ENCODE peak calls at places on chromosomes 6 and 20, in eight cellular contexts. One of them, this sample, is unnamed.
A peak's percentile ranks its signal among the peaks of the same experiment; 100 is the strongest.

GRCh38 chr6:30744054-30744805 is at the start of gene IER3:
- DNase-seq in astrocyte of the spinal cord: peak; percentile 93
- DNase-seq in A549: peak; percentile 93
- DNase-seq in H7: peak; percentile 89
- DNase-seq in pancreas: peak; percentile 93
- DNase-seq in GM04504: peak; percentile 76
- DNase-seq in Right ventricle myocardium superior: peak; percentile 88
- DNase-seq in psoas muscle: peak; percentile 83
- DNase-seq in this sample: peak; percentile 93

GRCh38 chr6:10014561-10014960 is 400.3 kb downstream of the TFAP2A start:
- DNase-seq in astrocyte of the spinal cord: peak; percentile 36
- DNase-seq in A549: no peak
- DNase-seq in H7: no peak
- DNase-seq in pancreas: no peak
- DNase-seq in GM04504: peak; percentile 15
- DNase-seq in Right ventricle myocardium superior: no peak
- DNase-seq in psoas muscle: no peak
- DNase-seq in this sample: no peak

GRCh38 chr6:37077459-37078296 is 72.2 kb downstream of the FGD2 start:
- DNase-seq in astrocyte of the spinal cord: peak; percentile 86
- DNase-seq in A549: no peak
- DNase-seq in H7: peak; percentile 84
- DNase-seq in pancreas: peak; percentile 62
- DNase-seq in GM04504: peak; percentile 92
- DNase-seq in Right ventricle myocardium superior: peak; percentile 91
- DNase-seq in psoas muscle: peak; percentile 91
- DNase-seq in this sample: peak; percentile 77

GRCh38 chr20:63678667-63679465 is 17.6 kb upstream of the TNFRSF6B start:
- DNase-seq in astrocyte of the spinal cord: no peak
- DNase-seq in A549: no peak
- DNase-seq in H7: no peak
- DNase-seq in pancreas: no peak
- DNase-seq in GM04504: no peak
- DNase-seq in Right ventricle myocardium superior: no peak
- DNase-seq in psoas muscle: no peak
- DNase-seq in this sample: no peak

GRCh38 chr20:32474009-32474716 is 111.0 kb downstream of the NOL4L start:
- DNase-seq in astrocyte of the spinal cord: no peak
- DNase-seq in A549: no peak
- DNase-seq in H7: peak; percentile 64
- DNase-seq in pancreas: peak; percentile 62
- DNase-seq in GM04504: no peak
- DNase-seq in Right ventricle myocardium superior: no peak
- DNase-seq in psoas muscle: no peak
- DNase-seq in this sample: no peak

GRCh38 chr6:167227984-167228383 is 63.1 kb upstream of the UNC93A start:
- DNase-seq in astrocyte of the spinal cord: no peak
- DNase-seq in A549: no peak
- DNase-seq in H7: no peak
- DNase-seq in pancreas: no peak
- DNase-seq in GM04504: no peak
- DNase-seq in Right ventricle myocardium superior: no peak
- DNase-seq in psoas muscle: no peak
- DNase-seq in this sample: no peak

GRCh38 chr6:153976921-153977693 is 61.9 kb upstream of the OPRM1 start:
- DNase-seq in astrocyte of the spinal cord: peak; percentile 44
- DNase-seq in A549: no peak
- DNase-seq in H7: no peak
- DNase-seq in pancreas: no peak
- DNase-seq in GM04504: peak; percentile 3
- DNase-seq in Right ventricle myocardium superior: peak; percentile 42
- DNase-seq in psoas muscle: no peak
- DNase-seq in this sample: no peak

GRCh38 chr20:61895686-61896057 is 170.0 kb downstream of the TAF4 start:
- DNase-seq in astrocyte of the spinal cord: no peak
- DNase-seq in A549: no peak
- DNase-seq in H7: no peak
- DNase-seq in pancreas: no peak
- DNase-seq in GM04504: no peak
- DNase-seq in Right ventricle myocardium superior: no peak
- DNase-seq in psoas muscle: no peak
- DNase-seq in this sample: no peak

GRCh38 chr20:50305636-50306477 is 115.2 kb downstream of the CEBPB start:
- DNase-seq in astrocyte of the spinal cord: no peak
- DNase-seq in A549: peak; percentile 80
- DNase-seq in H7: no peak
- DNase-seq in pancreas: peak; percentile 53
- DNase-seq in GM04504: no peak
- DNase-seq in Right ventricle myocardium superior: peak; percentile 63
- DNase-seq in psoas muscle: peak; percentile 84
- DNase-seq in this sample: no peak

GRCh38 chr20:47110819-47111218 is 216.2 kb downstream of the EYA2 start:
- DNase-seq in astrocyte of the spinal cord: no peak
- DNase-seq in A549: no peak
- DNase-seq in H7: no peak
- DNase-seq in pancreas: no peak
- DNase-seq in GM04504: no peak
- DNase-seq in Right ventricle myocardium superior: no peak
- DNase-seq in psoas muscle: no peak
- DNase-seq in this sample: no peak

GRCh38 chr20:41172296-41173140 is 35.2 kb downstream of the PLCG1 start:
- DNase-seq in astrocyte of the spinal cord: no peak
- DNase-seq in A549: no peak
- DNase-seq in H7: peak; percentile 48
- DNase-seq in pancreas: peak; percentile 58
- DNase-seq in GM04504: no peak
- DNase-seq in Right ventricle myocardium superior: no peak
- DNase-seq in psoas muscle: peak; percentile 59
- DNase-seq in this sample: no peak

GRCh38 chr6:55913213-55914195 is 38.1 kb upstream of the BMP5 start:
- DNase-seq in astrocyte of the spinal cord: no peak
- DNase-seq in A549: no peak
- DNase-seq in H7: peak; percentile 48
- DNase-seq in pancreas: no peak
- DNase-seq in GM04504: no peak
- DNase-seq in Right ventricle myocardium superior: no peak
- DNase-seq in psoas muscle: no peak
- DNase-seq in this sample: no peak

GRCh38 chr6:20542927-20543602 is 8.8 kb downstream of the CDKAL1 start:
- DNase-seq in astrocyte of the spinal cord: peak; percentile 84
- DNase-seq in A549: peak; percentile 35
- DNase-seq in H7: no peak
- DNase-seq in pancreas: no peak
- DNase-seq in GM04504: no peak
- DNase-seq in Right ventricle myocardium superior: no peak
- DNase-seq in psoas muscle: no peak
- DNase-seq in this sample: no peak

GRCh38 chr6:37698264-37699137 is 818 bp upstream of the MDGA1 start:
- DNase-seq in astrocyte of the spinal cord: peak; percentile 65
- DNase-seq in A549: peak; percentile 58
- DNase-seq in H7: peak; percentile 92
- DNase-seq in pancreas: peak; percentile 82
- DNase-seq in GM04504: no peak
- DNase-seq in Right ventricle myocardium superior: peak; percentile 63
- DNase-seq in psoas muscle: peak; percentile 61
- DNase-seq in this sample: peak; percentile 63

GRCh38 chr6:113067612-113068262 is 720.6 kb downstream of the RFPL4B start:
- DNase-seq in astrocyte of the spinal cord: peak; percentile 66
- DNase-seq in A549: no peak
- DNase-seq in H7: no peak
- DNase-seq in pancreas: no peak
- DNase-seq in GM04504: no peak
- DNase-seq in Right ventricle myocardium superior: no peak
- DNase-seq in psoas muscle: no peak
- DNase-seq in this sample: no peak

GRCh38 chr6:107179004-107179403 is 63.7 kb upstream of the BEND3 start:
- DNase-seq in astrocyte of the spinal cord: no peak
- DNase-seq in A549: peak; percentile 24
- DNase-seq in H7: peak; percentile 19
- DNase-seq in pancreas: no peak
- DNase-seq in GM04504: no peak
- DNase-seq in Right ventricle myocardium superior: no peak
- DNase-seq in psoas muscle: no peak
- DNase-seq in this sample: no peak

GRCh38 chr6:25237579-25237978 is 41.6 kb upstream of the CARMIL1 start:
- DNase-seq in astrocyte of the spinal cord: no peak
- DNase-seq in A549: no peak
- DNase-seq in H7: no peak
- DNase-seq in pancreas: no peak
- DNase-seq in GM04504: no peak
- DNase-seq in Right ventricle myocardium superior: no peak
- DNase-seq in psoas muscle: no peak
- DNase-seq in this sample: no peak

GRCh38 chr6:16136536-16137450 is 7.9 kb downstream of the MYLIP start:
- DNase-seq in astrocyte of the spinal cord: peak; percentile 88
- DNase-seq in A549: peak; percentile 5
- DNase-seq in H7: no peak
- DNase-seq in pancreas: no peak
- DNase-seq in GM04504: no peak
- DNase-seq in Right ventricle myocardium superior: no peak
- DNase-seq in psoas muscle: peak; percentile 66
- DNase-seq in this sample: peak; percentile 66

GRCh38 chr6:21045135-21045616 is 510.9 kb downstream of the CDKAL1 start:
- DNase-seq in astrocyte of the spinal cord: no peak
- DNase-seq in A549: peak; percentile 21
- DNase-seq in H7: no peak
- DNase-seq in pancreas: no peak
- DNase-seq in GM04504: no peak
- DNase-seq in Right ventricle myocardium superior: no peak
- DNase-seq in psoas muscle: no peak
- DNase-seq in this sample: no peak

GRCh38 chr6:26216886-26217713 is 129.9 kb downstream of the HFE start:
- DNase-seq in astrocyte of the spinal cord: peak; percentile 92
- DNase-seq in A549: no peak
- DNase-seq in H7: no peak
- DNase-seq in pancreas: peak; percentile 76
- DNase-seq in GM04504: no peak
- DNase-seq in Right ventricle myocardium superior: peak; percentile 88
- DNase-seq in psoas muscle: peak; percentile 85
- DNase-seq in this sample: peak; percentile 86

GRCh38 chr6:51570168-51570921 is 517.1 kb downstream of the PKHD1 start:
- DNase-seq in astrocyte of the spinal cord: no peak
- DNase-seq in A549: no peak
- DNase-seq in H7: no peak
- DNase-seq in pancreas: no peak
- DNase-seq in GM04504: no peak
- DNase-seq in Right ventricle myocardium superior: no peak
- DNase-seq in psoas muscle: no peak
- DNase-seq in this sample: no peak

GRCh38 chr6:14134211-14134910 is 16.8 kb downstream of the CD83 start:
- DNase-seq in astrocyte of the spinal cord: no peak
- DNase-seq in A549: no peak
- DNase-seq in H7: no peak
- DNase-seq in pancreas: no peak
- DNase-seq in GM04504: no peak
- DNase-seq in Right ventricle myocardium superior: no peak
- DNase-seq in psoas muscle: no peak
- DNase-seq in this sample: no peak

GRCh38 chr6:44116643-44117382 is 10.4 kb downstream of the MRPL14 start:
- DNase-seq in astrocyte of the spinal cord: peak; percentile 87
- DNase-seq in A549: no peak
- DNase-seq in H7: no peak
- DNase-seq in pancreas: no peak
- DNase-seq in GM04504: peak; percentile 85
- DNase-seq in Right ventricle myocardium superior: no peak
- DNase-seq in psoas muscle: no peak
- DNase-seq in this sample: peak; percentile 59

GRCh38 chr6:40754481-40755045 is 167.4 kb upstream of the LRFN2 start:
- DNase-seq in astrocyte of the spinal cord: no peak
- DNase-seq in A549: no peak
- DNase-seq in H7: peak; percentile 78
- DNase-seq in pancreas: no peak
- DNase-seq in GM04504: no peak
- DNase-seq in Right ventricle myocardium superior: no peak
- DNase-seq in psoas muscle: no peak
- DNase-seq in this sample: no peak

GRCh38 chr6:133621751-133622150 is 267.2 kb upstream of the TCF21 start:
- DNase-seq in astrocyte of the spinal cord: peak; percentile 30
- DNase-seq in A549: no peak
- DNase-seq in H7: no peak
- DNase-seq in pancreas: no peak
- DNase-seq in GM04504: no peak
- DNase-seq in Right ventricle myocardium superior: no peak
- DNase-seq in psoas muscle: no peak
- DNase-seq in this sample: no peak

GRCh38 chr20:35306931-35307517 is 14.8 kb upstream of the FAM83C start:
- DNase-seq in astrocyte of the spinal cord: peak; percentile 76
- DNase-seq in A549: peak; percentile 84
- DNase-seq in H7: peak; percentile 83
- DNase-seq in pancreas: no peak
- DNase-seq in GM04504: no peak
- DNase-seq in Right ventricle myocardium superior: no peak
- DNase-seq in psoas muscle: peak; percentile 80
- DNase-seq in this sample: peak; percentile 83